ENCODE peak calls at places on chromosomes 1 and 21, in seven cellular contexts. One of them, this sample, is unnamed.

GRCh38 chr1:69913967-69914366 is 291.4 kb downstream of the LRRC40 start:
- DNase-seq in heart left ventricle: no peak
- DNase-seq in mammary epithelial cell: no peak
- DNase-seq in nephron progenitor cell: no peak
- DNase-seq in AG04450: peak; percentile 1
- DNase-seq in A549: no peak
- DNase-seq in WTC11: no peak
- DNase-seq in this sample: peak; percentile 60

GRCh38 chr1:184075040-184076029 is 23.8 kb downstream of the TSEN15 start:
- DNase-seq in A549: peak; percentile 48
- DNase-seq in AG04450: no peak
- DNase-seq in mammary epithelial cell: peak; percentile 51
- DNase-seq in nephron progenitor cell: peak; percentile 20
- DNase-seq in heart left ventricle: peak; percentile 44
- DNase-seq in WTC11: no peak
- DNase-seq in this sample: peak; percentile 41

GRCh38 chr1:36024761-36025303 is 59.1 kb upstream of the TEKT2 start:
- DNase-seq in nephron progenitor cell: no peak
- DNase-seq in heart left ventricle: no peak
- DNase-seq in mammary epithelial cell: no peak
- DNase-seq in A549: no peak
- DNase-seq in WTC11: no peak
- DNase-seq in AG04450: no peak
- DNase-seq in this sample: no peak

GRCh38 chr1:193070942-193071341 is 11.5 kb downstream of the RO60 start:
- DNase-seq in A549: no peak
- DNase-seq in AG04450: no peak
- DNase-seq in WTC11: peak; percentile 35
- DNase-seq in heart left ventricle: no peak
- DNase-seq in nephron progenitor cell: no peak
- DNase-seq in mammary epithelial cell: no peak
- DNase-seq in this sample: no peak

GRCh38 chr1:225863167-225863566 is 19.0 kb downstream of the TMEM63A start:
- DNase-seq in WTC11: no peak
- DNase-seq in AG04450: no peak
- DNase-seq in nephron progenitor cell: no peak
- DNase-seq in A549: no peak
- DNase-seq in heart left ventricle: no peak
- DNase-seq in mammary epithelial cell: no peak
- DNase-seq in this sample: no peak

GRCh38 chr1:180204231-180204630 is 25.8 kb upstream of the LHX4 start:
- DNase-seq in AG04450: no peak
- DNase-seq in nephron progenitor cell: no peak
- DNase-seq in heart left ventricle: no peak
- DNase-seq in A549: no peak
- DNase-seq in WTC11: no peak
- DNase-seq in mammary epithelial cell: no peak
- DNase-seq in this sample: no peak

GRCh38 chr1:156961709-156962108 is 41.3 kb downstream of the LRRC71 start:
- DNase-seq in nephron progenitor cell: no peak
- DNase-seq in A549: peak; percentile 41
- DNase-seq in WTC11: no peak
- DNase-seq in heart left ventricle: no peak
- DNase-seq in AG04450: no peak
- DNase-seq in mammary epithelial cell: no peak
- DNase-seq in this sample: no peak

GRCh38 chr1:25562101-25562927 is 18.9 kb downstream of the LDLRAP1 start:
- DNase-seq in nephron progenitor cell: no peak
- DNase-seq in A549: no peak
- DNase-seq in AG04450: no peak
- DNase-seq in mammary epithelial cell: no peak
- DNase-seq in WTC11: no peak
- DNase-seq in heart left ventricle: no peak
- DNase-seq in this sample: no peak

GRCh38 chr1:56710646-56711045 is 65.5 kb downstream of the PRKAA2 start:
- DNase-seq in heart left ventricle: no peak
- DNase-seq in WTC11: no peak
- DNase-seq in AG04450: peak; percentile 53
- DNase-seq in nephron progenitor cell: no peak
- DNase-seq in mammary epithelial cell: peak; percentile 56
- DNase-seq in A549: peak; percentile 5
- DNase-seq in this sample: peak; percentile 47

GRCh38 chr21:35512321-35512720 is 463.2 kb upstream of the RUNX1 start:
- DNase-seq in mammary epithelial cell: no peak
- DNase-seq in heart left ventricle: no peak
- DNase-seq in nephron progenitor cell: no peak
- DNase-seq in AG04450: no peak
- DNase-seq in A549: no peak
- DNase-seq in WTC11: no peak
- DNase-seq in this sample: peak; percentile 62

GRCh38 chr1:245161866-245162265 is 7.1 kb downstream of the KIF26B start:
- DNase-seq in nephron progenitor cell: no peak
- DNase-seq in heart left ventricle: no peak
- DNase-seq in WTC11: no peak
- DNase-seq in mammary epithelial cell: no peak
- DNase-seq in A549: no peak
- DNase-seq in AG04450: no peak
- DNase-seq in this sample: no peak

GRCh38 chr1:91891969-91892368 is 6.0 kb upstream of the TGFBR3 start:
- DNase-seq in heart left ventricle: no peak
- DNase-seq in nephron progenitor cell: no peak
- DNase-seq in WTC11: peak; percentile 16
- DNase-seq in mammary epithelial cell: no peak
- DNase-seq in AG04450: no peak
- DNase-seq in A549: no peak
- DNase-seq in this sample: no peak

GRCh38 chr1:108661030-108661609 is at the start of gene HENMT1:
- DNase-seq in heart left ventricle: peak; percentile 65
- DNase-seq in A549: peak; percentile 80
- DNase-seq in mammary epithelial cell: peak; percentile 53
- DNase-seq in WTC11: peak; percentile 68
- DNase-seq in nephron progenitor cell: peak; percentile 74
- DNase-seq in AG04450: no peak
- DNase-seq in this sample: no peak

GRCh38 chr1:217078010-217078704 is 354.9 kb upstream of the ESRRG start:
- DNase-seq in mammary epithelial cell: peak; percentile 67
- DNase-seq in nephron progenitor cell: no peak
- DNase-seq in A549: no peak
- DNase-seq in heart left ventricle: no peak
- DNase-seq in AG04450: no peak
- DNase-seq in WTC11: no peak
- DNase-seq in this sample: no peak

GRCh38 chr1:181651276-181651675 is 168.0 kb downstream of the CACNA1E start:
- DNase-seq in AG04450: no peak
- DNase-seq in WTC11: no peak
- DNase-seq in heart left ventricle: no peak
- DNase-seq in A549: no peak
- DNase-seq in nephron progenitor cell: no peak
- DNase-seq in mammary epithelial cell: no peak
- DNase-seq in this sample: no peak

GRCh38 chr1:28281608-28282425 is 22.5 kb downstream of the SESN2 start:
- DNase-seq in AG04450: no peak
- DNase-seq in WTC11: no peak
- DNase-seq in A549: no peak
- DNase-seq in heart left ventricle: no peak
- DNase-seq in mammary epithelial cell: no peak
- DNase-seq in nephron progenitor cell: no peak
- DNase-seq in this sample: no peak

GRCh38 chr21:42068256-42068545 is 2.9 kb upstream of the UMODL1 start:
- DNase-seq in nephron progenitor cell: no peak
- DNase-seq in AG04450: no peak
- DNase-seq in mammary epithelial cell: no peak
- DNase-seq in A549: no peak
- DNase-seq in heart left ventricle: no peak
- DNase-seq in WTC11: no peak
- DNase-seq in this sample: no peak

GRCh38 chr1:228156518-228156875 is 6.8 kb downstream of the GJC2 start:
- DNase-seq in heart left ventricle: no peak
- DNase-seq in mammary epithelial cell: no peak
- DNase-seq in WTC11: no peak
- DNase-seq in nephron progenitor cell: no peak
- DNase-seq in A549: no peak
- DNase-seq in AG04450: no peak
- DNase-seq in this sample: no peak

GRCh38 chr1:39640861-39641260 is 1.4 kb upstream of the HEYL start:
- DNase-seq in mammary epithelial cell: no peak
- DNase-seq in WTC11: no peak
- DNase-seq in nephron progenitor cell: no peak
- DNase-seq in A549: no peak
- DNase-seq in heart left ventricle: no peak
- DNase-seq in AG04450: no peak
- DNase-seq in this sample: no peak

GRCh38 chr1:39642796-39643195 is 3.4 kb upstream of the HEYL start:
- DNase-seq in WTC11: no peak
- DNase-seq in heart left ventricle: no peak
- DNase-seq in AG04450: no peak
- DNase-seq in nephron progenitor cell: no peak
- DNase-seq in mammary epithelial cell: no peak
- DNase-seq in A549: no peak
- DNase-seq in this sample: no peak

GRCh38 chr1:39637301-39637700 is 2.1 kb downstream of the HEYL start:
- DNase-seq in heart left ventricle: no peak
- DNase-seq in nephron progenitor cell: no peak
- DNase-seq in AG04450: no peak
- DNase-seq in WTC11: no peak
- DNase-seq in mammary epithelial cell: no peak
- DNase-seq in A549: no peak
- DNase-seq in this sample: no peak

GRCh38 chr1:39638965-39639332 is 494 bp downstream of the HEYL start:
- DNase-seq in WTC11: no peak
- DNase-seq in heart left ventricle: no peak
- DNase-seq in nephron progenitor cell: no peak
- DNase-seq in mammary epithelial cell: no peak
- DNase-seq in AG04450: no peak
- DNase-seq in A549: no peak
- DNase-seq in this sample: no peak

DNA sequence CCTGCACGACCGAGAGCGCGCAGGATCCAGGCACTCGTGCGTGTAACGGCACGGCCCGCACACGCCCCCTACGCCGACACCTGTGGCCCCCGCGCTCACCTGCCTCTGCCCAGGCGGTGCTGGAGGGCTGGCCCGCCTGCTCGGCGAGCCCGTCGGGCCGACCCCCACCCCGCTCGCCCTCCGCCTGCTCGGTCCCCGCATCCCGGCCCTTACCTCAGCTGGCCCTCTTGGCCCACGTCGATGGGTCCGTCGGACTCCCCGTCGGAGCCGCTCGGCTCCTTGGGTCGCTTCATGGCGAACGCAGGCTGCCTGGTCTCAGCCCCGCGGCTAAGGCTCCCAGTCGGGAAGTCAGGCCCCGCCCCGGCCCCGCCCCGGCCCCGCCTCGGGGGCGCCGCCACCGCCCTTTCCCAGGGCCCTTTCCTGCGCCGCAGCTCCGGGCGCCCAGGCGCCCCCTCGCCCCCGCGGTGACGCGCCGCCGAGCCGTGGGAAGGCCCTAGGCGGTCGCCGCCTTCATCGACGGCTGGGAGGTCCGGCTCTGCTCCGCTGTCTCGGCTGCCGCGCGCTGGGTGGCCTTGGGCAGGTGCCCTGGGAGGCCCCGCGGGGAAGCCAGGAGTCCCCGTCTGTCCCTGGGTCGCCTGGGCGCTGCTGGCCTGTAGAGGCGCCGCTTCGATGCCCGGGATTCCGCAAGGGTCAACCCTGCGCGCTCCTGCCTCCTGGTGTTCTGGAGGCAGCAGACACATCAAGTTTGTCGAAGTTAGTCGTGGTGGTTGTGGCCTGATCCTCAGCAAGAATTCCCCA is at the start of gene HEYL:
- DNase-seq in mammary epithelial cell: no peak
- DNase-seq in A549: peak; percentile 86
- DNase-seq in nephron progenitor cell: peak; percentile 94
- DNase-seq in heart left ventricle: peak; percentile 88
- DNase-seq in AG04450: no peak
- DNase-seq in WTC11: peak; percentile 86
- DNase-seq in this sample: no peak
- TF ChIP-seq CTCF in mammary epithelial cell: no peak
- TF ChIP-seq CTCF in A549: peak; percentile 57
- TF ChIP-seq CTCF in nephron progenitor cell: peak; percentile 45
- TF ChIP-seq CTCF in heart left ventricle: no peak
- TF ChIP-seq CTCF in AG04450: peak; percentile 41
- TF ChIP-seq CTCF in WTC11: peak; percentile 5
- TF ChIP-seq CTCF in this sample: peak; percentile 21

GRCh38 chr1:201546093-201546492 is 7.2 kb downstream of the NAV1 start:
- DNase-seq in mammary epithelial cell: no peak
- DNase-seq in AG04450: no peak
- DNase-seq in WTC11: no peak
- DNase-seq in heart left ventricle: no peak
- DNase-seq in A549: peak; percentile 47
- DNase-seq in nephron progenitor cell: no peak
- DNase-seq in this sample: no peak
- TF ChIP-seq CTCF in mammary epithelial cell: no peak
- TF ChIP-seq CTCF in AG04450: peak; percentile 14
- TF ChIP-seq CTCF in WTC11: no peak
- TF ChIP-seq CTCF in heart left ventricle: no peak
- TF ChIP-seq CTCF in A549: no peak
- TF ChIP-seq CTCF in nephron progenitor cell: no peak
- TF ChIP-seq CTCF in this sample: no peak

GRCh38 chr21:30227128-30227527 is 11.2 kb upstream of the CLDN8 start:
- DNase-seq in mammary epithelial cell: no peak
- DNase-seq in WTC11: no peak
- DNase-seq in nephron progenitor cell: no peak
- DNase-seq in heart left ventricle: no peak
- DNase-seq in AG04450: no peak
- DNase-seq in A549: no peak
- DNase-seq in this sample: no peak

GRCh38 chr21:30227633-30228404 is 11.9 kb upstream of the CLDN8 start:
- DNase-seq in nephron progenitor cell: no peak
- DNase-seq in A549: peak; percentile 43
- DNase-seq in WTC11: no peak
- DNase-seq in AG04450: peak; percentile 2
- DNase-seq in mammary epithelial cell: peak; percentile 100
- DNase-seq in heart left ventricle: no peak
- DNase-seq in this sample: no peak

GRCh38 chr21:30223596-30223995 is 7.7 kb upstream of the CLDN8 start:
- DNase-seq in mammary epithelial cell: no peak
- DNase-seq in AG04450: no peak
- DNase-seq in A549: no peak
- DNase-seq in nephron progenitor cell: no peak
- DNase-seq in heart left ventricle: no peak
- DNase-seq in WTC11: no peak
- DNase-seq in this sample: no peak
- TF ChIP-seq CTCF in mammary epithelial cell: no peak
- TF ChIP-seq CTCF in AG04450: no peak
- TF ChIP-seq CTCF in A549: no peak
- TF ChIP-seq CTCF in nephron progenitor cell: no peak
- TF ChIP-seq CTCF in heart left ventricle: no peak
- TF ChIP-seq CTCF in WTC11: no peak
- TF ChIP-seq CTCF in this sample: no peak

DNA sequence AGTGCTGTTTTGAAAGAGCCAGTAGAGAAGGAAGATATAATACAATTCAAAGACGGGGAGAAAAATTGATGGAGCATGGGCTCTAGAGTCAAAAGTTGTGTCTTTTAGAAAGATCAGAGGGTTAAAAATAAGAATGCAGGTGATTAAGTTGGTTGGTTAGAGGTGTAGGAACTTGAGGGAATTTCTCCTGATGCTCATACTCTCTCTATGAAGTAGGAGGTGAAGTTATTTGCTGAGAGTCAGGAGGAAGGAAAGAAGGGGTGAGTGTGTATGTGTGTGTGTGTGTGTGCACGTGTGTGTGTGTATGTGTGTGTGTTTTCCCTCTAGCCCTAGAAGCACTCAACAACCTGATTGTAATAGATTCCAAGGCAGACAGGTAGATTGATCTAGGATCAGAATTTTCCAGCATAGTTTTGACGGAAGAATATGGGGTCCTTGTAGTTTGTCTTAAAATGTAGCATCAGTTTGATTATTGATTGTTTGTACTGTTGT is 88.3 kb upstream of the MACF1 start:
- DNase-seq in heart left ventricle: no peak
- DNase-seq in mammary epithelial cell: peak; percentile 48
- DNase-seq in A549: no peak
- DNase-seq in AG04450: no peak
- DNase-seq in nephron progenitor cell: no peak
- DNase-seq in WTC11: no peak
- DNase-seq in this sample: no peak
- TF ChIP-seq CTCF in heart left ventricle: no peak
- TF ChIP-seq CTCF in mammary epithelial cell: no peak
- TF ChIP-seq CTCF in A549: no peak
- TF ChIP-seq CTCF in AG04450: no peak
- TF ChIP-seq CTCF in nephron progenitor cell: no peak
- TF ChIP-seq CTCF in WTC11: no peak
- TF ChIP-seq CTCF in this sample: no peak